ENCODE peak calls at places on chromosomes 7 and 10, in five cellular contexts. Z, H, L, Y and V are unnamed samples.

GRCh38 chr7:2084331-2084730 is 148.4 kb downstream of the MAD1L1 start:
- DNase-seq in Y (no peak), L (no peak), Z (no peak), H (no peak), V (no peak)

GRCh38 chr10:75202321-75203096 is 8.1 kb upstream of the VDAC2 start:
- DNase-seq in L (no peak), Z (peak), Y (no peak), H (peak), V (no peak)

GRCh38 chr7:35498416-35498815 is 196.5 kb downstream of the HERPUD2 start:
- DNase-seq in Y (no peak), H (no peak), L (no peak), Z (no peak), V (no peak)

GRCh38 chr10:78341953-78342614 is 308.4 kb downstream of the RPS24 start:
- DNase-seq in Z (no peak), Y (no peak), H (no peak), L (no peak), V (no peak)

GRCh38 chr7:26117142-26117807 is 34.7 kb upstream of the NFE2L3 start:
- DNase-seq in H (no peak), Y (no peak), L (peak), Z (no peak), V (no peak)

GRCh38 chr7:7254908-7255307 is 72.6 kb downstream of the C1GALT1 start:
- DNase-seq in Y (no peak), L (no peak), Z (no peak), H (no peak), V (no peak)

GRCh38 chr10:96034625-96035024 is 8.8 kb upstream of the CCNJ start:
- DNase-seq in L (no peak), H (no peak), Y (no peak), Z (no peak), V (no peak)

GRCh38 chr10:132575320-132576201 is 38.0 kb downstream of the INPP5A start:
- DNase-seq in Z (peak), Y (peak), H (no peak), L (no peak), V (no peak)

GRCh38 chr10:9877978-9878377 is 1139.7 kb upstream of the CELF2 start:
- DNase-seq in Z (no peak), Y (no peak), L (no peak), H (no peak), V (no peak)

DNA sequence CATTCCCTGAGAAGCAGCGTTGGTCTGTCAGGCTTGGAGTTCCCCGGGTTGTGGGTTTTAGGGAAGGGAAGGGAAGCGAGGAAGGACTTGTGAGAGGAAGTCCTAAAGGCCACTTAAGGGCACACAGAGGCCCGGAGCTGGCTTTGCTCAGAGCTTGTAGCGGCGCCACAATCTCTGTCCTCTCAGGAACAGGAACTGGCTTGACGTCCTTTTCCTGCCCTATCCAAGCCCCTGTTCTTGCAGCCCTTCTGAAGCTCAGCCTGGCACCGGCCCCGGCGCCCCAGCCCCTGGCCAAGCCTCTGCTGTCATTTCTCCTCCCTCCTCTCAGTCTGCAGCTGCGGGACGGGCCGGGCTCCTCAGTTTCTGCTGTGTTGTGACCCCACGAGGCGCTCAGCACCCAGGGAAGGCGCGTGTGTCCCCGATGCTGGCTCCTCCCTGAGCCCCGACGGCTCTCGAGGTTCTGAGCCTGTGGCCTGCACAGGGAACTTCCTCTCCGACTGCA is at the start of gene GIMAP8:
- DNase-seq in Y (no peak), L (peak), Z (no peak), H (peak), V (no peak)
- H3K4me3 ChIP-seq in Y (no peak), L (no peak), Z (no peak), H (peak), V (peak)

GRCh38 chr7:157433628-157434027 is 96.8 kb downstream of the DNAJB6 start:
- DNase-seq in H (no peak), L (no peak), Z (no peak), Y (no peak), V (no peak)

GRCh38 chr7:157432541-157432956 is 95.7 kb downstream of the DNAJB6 start:
- DNase-seq in H (peak), Z (peak), L (peak), Y (peak), V (no peak)

GRCh38 chr7:157432957-157433576 is 96.3 kb downstream of the DNAJB6 start:
- DNase-seq in Z (peak), Y (peak), H (peak), L (peak), V (no peak)

GRCh38 chr7:157434701-157435100 is 97.9 kb downstream of the DNAJB6 start:
- DNase-seq in Y (no peak), Z (no peak), H (no peak), L (no peak), V (no peak)

GRCh38 chr7:157434231-157434630 is 97.4 kb downstream of the DNAJB6 start:
- DNase-seq in Y (no peak), Z (no peak), H (no peak), L (no peak), V (no peak)
- TF ChIP-seq CTCF in Y (no peak), Z (no peak), H (no peak), L (no peak), V (no peak)

GRCh38 chr10:12207114-12207513 is 11.1 kb downstream of the CDC123 start:
- DNase-seq in H (no peak), Z (no peak), L (no peak), Y (no peak), V (no peak)

GRCh38 chr10:12202230-12202629 is 6.2 kb downstream of the CDC123 start:
- DNase-seq in L (no peak), H (no peak), Z (no peak), Y (no peak), V (no peak)

GRCh38 chr10:12201543-12201942 is 5.6 kb downstream of the CDC123 start:
- DNase-seq in H (no peak), L (no peak), Y (no peak), Z (no peak), V (no peak)

GRCh38 chr10:12208460-12208859 is 12.5 kb downstream of the CDC123 start:
- DNase-seq in H (no peak), Y (no peak), L (no peak), Z (no peak), V (no peak)

GRCh38 chr10:12205082-12205481 is 9.1 kb downstream of the CDC123 start:
- DNase-seq in Y (no peak), L (no peak), Z (no peak), H (no peak), V (no peak)
- H3K4me3 ChIP-seq in Y (no peak), L (no peak), Z (no peak), H (no peak), V (no peak)

GRCh38 chr10:49408437-49409306 is 12.8 kb upstream of the DRGX start:
- DNase-seq in Z (peak), Y (no peak), H (no peak), L (peak), V (no peak)
- TF ChIP-seq CTCF in Z (peak), Y (no peak), H (no peak), L (peak), V (peak)